ENCODE peak calls at places on chromosomes 7 and 10, in five cellular contexts. One of them, this sample, is unnamed.
A peak's percentile ranks its signal among the peaks of the same experiment; 100 is the strongest.

GRCh38 chr10:62687230-62687748 is 117.2 kb upstream of the ADO start:
- DNase-seq in right lobe of liver: no peak
- DNase-seq in HFFc6: no peak
- DNase-seq in astrocyte of the spinal cord: peak; percentile 10
- DNase-seq in breast epithelium: no peak
- DNase-seq in this sample: no peak

GRCh38 chr10:23472181-23472580 is 33.3 kb downstream of the OTUD1 start:
- DNase-seq in right lobe of liver: no peak
- DNase-seq in HFFc6: no peak
- DNase-seq in astrocyte of the spinal cord: no peak
- DNase-seq in breast epithelium: no peak
- DNase-seq in this sample: no peak

GRCh38 chr7:151505433-151505832 is 14.3 kb downstream of the RHEB start:
- DNase-seq in right lobe of liver: no peak
- DNase-seq in HFFc6: no peak
- DNase-seq in astrocyte of the spinal cord: no peak
- DNase-seq in breast epithelium: no peak
- DNase-seq in this sample: no peak

GRCh38 chr10:62082729-62083412 is 181.4 kb downstream of the ARID5B start:
- DNase-seq in right lobe of liver: no peak
- DNase-seq in HFFc6: peak; percentile 51
- DNase-seq in astrocyte of the spinal cord: peak; percentile 67
- DNase-seq in breast epithelium: no peak
- DNase-seq in this sample: no peak

GRCh38 chr10:66833861-66834260 is 92.0 kb upstream of the LRRTM3 start:
- DNase-seq in right lobe of liver: no peak
- DNase-seq in HFFc6: no peak
- DNase-seq in astrocyte of the spinal cord: no peak
- DNase-seq in breast epithelium: no peak
- DNase-seq in this sample: no peak

GRCh38 chr10:18607979-18608378 is 43.4 kb downstream of the NSUN6 start:
- DNase-seq in right lobe of liver: no peak
- DNase-seq in HFFc6: peak; percentile 3
- DNase-seq in astrocyte of the spinal cord: no peak
- DNase-seq in breast epithelium: no peak
- DNase-seq in this sample: no peak

GRCh38 chr7:142703655-142704310 is 45.5 kb upstream of the PRSS1 start:
- DNase-seq in right lobe of liver: no peak
- DNase-seq in HFFc6: no peak
- DNase-seq in astrocyte of the spinal cord: no peak
- DNase-seq in breast epithelium: no peak
- DNase-seq in this sample: no peak

GRCh38 chr10:11180228-11180627 is 162.6 kb downstream of the CELF2 start:
- DNase-seq in right lobe of liver: no peak
- DNase-seq in HFFc6: no peak
- DNase-seq in astrocyte of the spinal cord: no peak
- DNase-seq in breast epithelium: no peak
- DNase-seq in this sample: no peak

GRCh38 chr7:101696-102376 is 90.5 kb upstream of the FAM20C start:
- DNase-seq in right lobe of liver: no peak
- DNase-seq in HFFc6: peak; percentile 79
- DNase-seq in astrocyte of the spinal cord: peak; percentile 13
- DNase-seq in breast epithelium: no peak
- DNase-seq in this sample: no peak

GRCh38 chr7:102008535-102009262 is 191.3 kb downstream of the CUX1 start:
- DNase-seq in right lobe of liver: no peak
- DNase-seq in HFFc6: no peak
- DNase-seq in astrocyte of the spinal cord: no peak
- DNase-seq in breast epithelium: no peak
- DNase-seq in this sample: peak; percentile 36

GRCh38 chr7:151876112-151876898 is 610 bp downstream of the PRKAG2 start:
- DNase-seq in right lobe of liver: peak; percentile 94
- DNase-seq in HFFc6: no peak
- DNase-seq in astrocyte of the spinal cord: peak; percentile 12
- DNase-seq in breast epithelium: peak; percentile 82
- DNase-seq in this sample: peak; percentile 97

GRCh38 chr10:124911124-124912051 is 30.5 kb upstream of the ZRANB1 start:
- DNase-seq in right lobe of liver: peak; percentile 28
- DNase-seq in HFFc6: peak; percentile 56
- DNase-seq in astrocyte of the spinal cord: peak; percentile 78
- DNase-seq in breast epithelium: peak; percentile 9
- DNase-seq in this sample: peak; percentile 21

GRCh38 chr7:50534690-50535290 is 30.4 kb downstream of the DDC start:
- DNase-seq in right lobe of liver: no peak
- DNase-seq in HFFc6: peak; percentile 99
- DNase-seq in astrocyte of the spinal cord: peak; percentile 98
- DNase-seq in breast epithelium: no peak
- DNase-seq in this sample: no peak

GRCh38 chr10:107418411-107418810 is 253.9 kb upstream of the SORCS1 start:
- DNase-seq in right lobe of liver: no peak
- DNase-seq in HFFc6: no peak
- DNase-seq in astrocyte of the spinal cord: no peak
- DNase-seq in breast epithelium: no peak
- DNase-seq in this sample: no peak

GRCh38 chr7:9231683-9232082 is 798.3 kb downstream of the NXPH1 start:
- DNase-seq in right lobe of liver: no peak
- DNase-seq in HFFc6: no peak
- DNase-seq in astrocyte of the spinal cord: no peak
- DNase-seq in breast epithelium: no peak
- DNase-seq in this sample: no peak

GRCh38 chr7:70579397-70580097 is 552.4 kb upstream of the GALNT17 start:
- DNase-seq in right lobe of liver: no peak
- DNase-seq in HFFc6: no peak
- DNase-seq in astrocyte of the spinal cord: no peak
- DNase-seq in breast epithelium: no peak
- DNase-seq in this sample: no peak

GRCh38 chr10:52649471-52649870 is 123.1 kb downstream of the MBL2 start:
- DNase-seq in right lobe of liver: no peak
- DNase-seq in HFFc6: no peak
- DNase-seq in astrocyte of the spinal cord: no peak
- DNase-seq in breast epithelium: no peak
- DNase-seq in this sample: no peak

GRCh38 chr7:124276005-124276606 is 243.2 kb upstream of the TMEM229A start:
- DNase-seq in right lobe of liver: no peak
- DNase-seq in HFFc6: no peak
- DNase-seq in astrocyte of the spinal cord: no peak
- DNase-seq in breast epithelium: no peak
- DNase-seq in this sample: no peak

GRCh38 chr7:37448637-37449331 is at the start of gene ELMO1:
- DNase-seq in right lobe of liver: peak; percentile 87
- DNase-seq in HFFc6: no peak
- DNase-seq in astrocyte of the spinal cord: peak; percentile 22
- DNase-seq in breast epithelium: peak; percentile 57
- DNase-seq in this sample: peak; percentile 95
- TF ChIP-seq CTCF in right lobe of liver: peak; percentile 48
- TF ChIP-seq CTCF in HFFc6: no peak
- TF ChIP-seq CTCF in astrocyte of the spinal cord: peak; percentile 25
- TF ChIP-seq CTCF in breast epithelium: peak; percentile 56
- TF ChIP-seq CTCF in this sample: no peak

GRCh38 chr10:117431160-117431559 is 55.9 kb upstream of the PDZD8 start:
- DNase-seq in right lobe of liver: no peak
- DNase-seq in HFFc6: peak; percentile 54
- DNase-seq in astrocyte of the spinal cord: no peak
- DNase-seq in breast epithelium: no peak
- DNase-seq in this sample: no peak
- TF ChIP-seq CTCF in right lobe of liver: peak; percentile 8
- TF ChIP-seq CTCF in HFFc6: peak; percentile 67
- TF ChIP-seq CTCF in astrocyte of the spinal cord: no peak
- TF ChIP-seq CTCF in breast epithelium: no peak
- TF ChIP-seq CTCF in this sample: no peak

GRCh38 chr10:72260215-72260587 is 13.5 kb upstream of the DDIT4 start:
- DNase-seq in right lobe of liver: peak; percentile 90
- DNase-seq in HFFc6: no peak
- DNase-seq in astrocyte of the spinal cord: no peak
- DNase-seq in breast epithelium: no peak
- DNase-seq in this sample: no peak
- TF ChIP-seq CTCF in right lobe of liver: no peak
- TF ChIP-seq CTCF in HFFc6: no peak
- TF ChIP-seq CTCF in astrocyte of the spinal cord: no peak
- TF ChIP-seq CTCF in breast epithelium: no peak
- TF ChIP-seq CTCF in this sample: no peak

GRCh38 chr7:134357486-134357885 is 40.8 kb upstream of the SLC35B4 start:
- DNase-seq in right lobe of liver: no peak
- DNase-seq in HFFc6: peak; percentile 6
- DNase-seq in astrocyte of the spinal cord: no peak
- DNase-seq in breast epithelium: no peak
- DNase-seq in this sample: no peak
- TF ChIP-seq CTCF in right lobe of liver: no peak
- TF ChIP-seq CTCF in HFFc6: no peak
- TF ChIP-seq CTCF in astrocyte of the spinal cord: peak; percentile 15
- TF ChIP-seq CTCF in breast epithelium: no peak
- TF ChIP-seq CTCF in this sample: no peak

This sample was measured in lower leg skin.